ENCODE peak calls at places on chromosomes 5 and 9, in five cellular contexts. C, F, J, U and L are unnamed samples.

GRCh38 chr5:134240421-134240962 is 14.6 kb upstream of the PPP2CA start:
- DNase-seq in C (peak), F (no peak), J (peak), U (no peak), L (no peak)

GRCh38 chr9:109934499-109935214 is 154.7 kb downstream of the PALM2AKAP2 start:
- DNase-seq in C (no peak), F (no peak), J (no peak), U (no peak), L (no peak)

GRCh38 chr9:133994359-133995011 is 2.4 kb upstream of the VAV2 start:
- DNase-seq in C (peak), F (peak), J (peak), U (peak), L (peak)

GRCh38 chr5:7850533-7851239 is at the start of gene CFAP90:
- DNase-seq in C (no peak), F (no peak), J (peak), U (no peak), L (peak)

GRCh38 chr5:3182477-3182876 is 413.2 kb upstream of the IRX1 start:
- DNase-seq in C (no peak), F (no peak), J (no peak), U (no peak), L (no peak)

GRCh38 chr9:93467462-93467861 is 14.1 kb upstream of the FAM120AOS start:
- DNase-seq in C (no peak), F (no peak), J (no peak), U (no peak), L (no peak)

GRCh38 chr5:171386861-171387254 is 791 bp upstream of the NPM1 start:
- DNase-seq in C (no peak), F (no peak), J (no peak), U (no peak), L (no peak)

GRCh38 chr5:61308699-61309098 is 23.4 kb upstream of the ZSWIM6 start:
- DNase-seq in C (no peak), F (no peak), J (no peak), U (no peak), L (no peak)

GRCh38 chr9:124353811-124354274 is 61.4 kb downstream of the PSMB7 start:
- DNase-seq in C (no peak), F (no peak), J (no peak), U (no peak), L (no peak)

GRCh38 chr9:86353591-86354047 is 591 bp downstream of the TUT7 start:
- DNase-seq in C (no peak), F (peak), J (no peak), U (no peak), L (no peak)

GRCh38 chr9:81078555-81078954 is 610.8 kb downstream of the TLE1 start:
- DNase-seq in C (no peak), F (no peak), J (no peak), U (no peak), L (no peak)